ENCODE peak calls at places on chromosomes 13 and 19, in four cellular contexts. Q, T, B and Y are unnamed samples.
A peak's percentile ranks its signal among the peaks of the same experiment; 100 is the strongest.

GRCh38 chr13:27403727-27404385 is 20.6 kb upstream of the GTF3A start:
- DNase-seq in Q (no peak), T (no peak), B (no peak), Y (no peak)

GRCh38 chr19:35380450-35381124 is 9.7 kb downstream of the GPR42 start:
- DNase-seq in Q (no peak), T (no peak), B (no peak), Y (no peak)

GRCh38 chr19:40791349-40791748 is 7.6 kb upstream of the EGLN2 start:
- DNase-seq in Q (no peak), T (no peak), B (no peak), Y (no peak)

GRCh38 chr13:106958690-106959089 is 390.8 kb upstream of the ARGLU1 start:
- DNase-seq in Q (no peak), T (no peak), B (no peak), Y (no peak)

GRCh38 chr13:111186305-111186930 is 71.3 kb downstream of the ARHGEF7 start:
- DNase-seq in Q (no peak), T (no peak), B (no peak), Y (no peak)

GRCh38 chr13:109859216-109859835 is 72.9 kb upstream of the IRS2 start:
- DNase-seq in Q (no peak), T (no peak), B (no peak), Y (no peak)

GRCh38 chr13:51152713-51153112 is 41.6 kb upstream of the C13orf42 start:
- DNase-seq in Q (no peak), T (no peak), B (no peak), Y (no peak)

GRCh38 chr19:55172741-55173140 is 6.3 kb upstream of the DNAAF3 start:
- DNase-seq in Q (peak; percentile 38), T (no peak), B (no peak), Y (no peak)

GRCh38 chr19:51710163-51710562 is 13.6 kb downstream of the HAS1 start:
- DNase-seq in Q (no peak), T (no peak), B (no peak), Y (no peak)